ENCODE peak calls at places on chromosomes 2 and 18, in four cellular contexts. Z is fibroblast of pulmonary artery; O is CD8-positive, alpha-beta memory T cell; S is GM12878. A is an unnamed sample.

GRCh38 chr2:129296401-129297343 is 682.8 kb upstream of the RAB6C start:
- DNase-seq in Z (no peak), O (no peak), S (no peak), A (no peak)

GRCh38 chr2:222322241-222322640 is 23.4 kb upstream of the PAX3 start:
- DNase-seq in Z (no peak), O (no peak), S (no peak), A (no peak)

GRCh38 chr2:236576978-236577377 is 7.4 kb downstream of the ACKR3 start:
- DNase-seq in Z (no peak), O (no peak), S (no peak), A (no peak)

GRCh38 chr2:64943387-64944150 is 45.6 kb upstream of the SLC1A4 start:
- DNase-seq in Z (peak; percentile 36), O (no peak), S (no peak), A (peak; percentile 95)

GRCh38 chr18:65762556-65762955 is 11.7 kb downstream of the CDH7 start:
- DNase-seq in Z (no peak), O (no peak), S (no peak), A (no peak)

GRCh38 chr18:56632070-56633022 is 6.0 kb downstream of the TXNL1 start:
- DNase-seq in Z (no peak), O (no peak), S (no peak), A (no peak)

GRCh38 chr2:241961454-241961853 is 91.9 kb downstream of the RTP5 start:
- DNase-seq in Z (no peak), O (no peak), S (no peak), A (no peak)

GRCh38 chr2:10688921-10689807 is 611 bp downstream of the NOL10 start:
- DNase-seq in Z (peak; percentile 1), O (no peak), S (no peak), A (no peak)

GRCh38 chr2:26626606-26627005 is 14.6 kb downstream of the CIB4 start:
- DNase-seq in Z (no peak), O (no peak), S (no peak), A (no peak)

GRCh38 chr18:73879771-73880170 is 267.9 kb downstream of the FBXO15 start:
- DNase-seq in Z (peak; percentile 39), O (no peak), S (no peak), A (no peak)

GRCh38 chr2:69393963-69394362 is 6.9 kb upstream of the GFPT1 start:
- DNase-seq in Z (no peak), O (no peak), S (no peak), A (no peak)

GRCh38 chr18:79439201-79440023 is 43.7 kb downstream of the NFATC1 start:
- DNase-seq in Z (no peak), O (no peak), S (no peak), A (no peak)

GRCh38 chr2:112547333-112547732 is 5.1 kb downstream of the POLR1B start:
- DNase-seq in Z (peak; percentile 77), O (no peak), S (no peak), A (peak; percentile 67)

GRCh38 chr2:116223912-116224311 is 1590.6 kb upstream of the DDX18 start:
- DNase-seq in Z (no peak), O (no peak), S (no peak), A (no peak)

GRCh38 chr2:116222793-116223192 is 1591.7 kb upstream of the DDX18 start:
- DNase-seq in Z (no peak), O (no peak), S (no peak), A (no peak)

GRCh38 chr2:116224610-116225009 is 1589.9 kb upstream of the DDX18 start:
- DNase-seq in Z (no peak), O (no peak), S (no peak), A (no peak)
- H3K4me3 ChIP-seq in Z (no peak overlapping the region), O (no peak overlapping the region), S (no peak overlapping the region), A (no peak overlapping the region)

DNA sequence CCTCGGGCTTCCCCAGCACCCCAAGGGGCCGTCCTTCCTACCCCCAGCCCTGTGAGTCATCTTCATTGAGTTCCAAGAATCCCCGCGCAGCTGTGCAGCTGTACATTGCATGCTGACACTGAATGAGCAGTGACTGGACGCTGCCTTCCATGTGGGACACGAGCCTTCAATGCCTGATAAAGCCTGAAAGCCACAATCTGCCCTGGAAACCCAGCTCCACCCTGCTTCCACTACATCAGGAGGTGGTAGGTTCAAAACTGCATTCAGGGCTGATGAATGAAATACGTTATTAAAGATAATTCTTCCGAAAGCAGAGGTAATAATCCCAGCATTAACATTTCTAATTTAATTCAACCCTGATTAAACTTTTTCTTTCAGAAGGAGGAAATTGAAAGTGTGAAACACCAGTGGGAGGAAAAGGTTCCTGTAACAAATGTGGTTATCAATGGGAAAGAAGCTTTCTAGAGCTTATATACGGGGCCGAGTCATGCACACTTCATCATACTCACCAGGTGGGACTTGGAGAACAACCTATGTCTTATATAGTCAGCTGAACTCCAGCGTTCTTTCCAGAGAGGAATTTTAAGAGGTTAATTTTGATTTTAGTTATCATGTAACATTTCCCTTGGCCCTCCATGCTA is 360.1 kb downstream of the LPIN1 start:
- DNase-seq in Z (peak; percentile 98), O (no peak), S (no peak), A (peak; percentile 96)
- H3K4me3 ChIP-seq in Z (no peak overlapping the region), O (no peak overlapping the region), S (no peak overlapping the region), A (no peak overlapping the region)

DNA sequence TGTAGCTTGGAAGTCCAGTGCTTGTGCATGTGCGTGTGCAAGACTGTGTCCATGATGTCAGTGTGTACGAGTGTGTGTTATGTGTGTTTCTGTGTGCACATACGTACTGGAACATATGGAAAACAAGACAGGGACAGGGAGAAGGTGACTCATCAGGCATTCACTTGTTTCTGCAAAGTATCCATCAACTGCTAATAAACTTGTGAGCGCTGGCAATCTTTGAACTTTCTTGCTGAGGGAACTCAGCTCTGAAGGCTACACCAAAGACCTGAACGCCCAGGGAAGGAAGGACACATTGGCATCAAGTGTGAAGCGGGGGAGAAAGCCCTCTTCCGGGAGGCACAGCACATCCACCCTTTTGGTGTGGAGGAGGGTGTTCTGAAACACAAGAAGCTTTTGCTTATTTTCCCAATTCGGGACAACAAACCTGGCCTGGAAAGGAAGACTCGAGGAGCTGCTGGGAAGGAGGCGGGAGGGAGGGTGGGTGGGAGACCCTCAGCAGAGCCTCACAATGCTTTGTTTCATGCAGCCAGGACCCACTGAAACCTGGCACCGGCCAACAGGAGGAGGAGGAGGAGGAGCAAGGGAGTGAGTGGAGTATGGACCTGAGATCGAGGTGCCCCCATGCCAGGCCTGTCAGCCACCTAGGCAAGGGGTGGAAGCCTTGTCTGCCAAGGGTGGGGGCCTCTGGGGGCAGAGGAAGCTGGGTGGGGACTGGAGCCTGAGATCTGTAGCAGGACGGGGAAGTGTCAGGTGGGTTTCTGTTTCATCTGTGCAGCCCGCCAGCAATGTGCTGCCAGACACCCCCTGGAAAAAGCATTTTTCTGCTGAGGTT is 26.8 kb downstream of the SMAD7 start:
- DNase-seq in Z (peak; percentile 56), O (no peak), S (no peak), A (peak; percentile 56)
- H3K4me3 ChIP-seq in Z (no peak overlapping the region), O (no peak overlapping the region), S (peak overlapping the region; percentile 51), A (no peak overlapping the region)

DNA sequence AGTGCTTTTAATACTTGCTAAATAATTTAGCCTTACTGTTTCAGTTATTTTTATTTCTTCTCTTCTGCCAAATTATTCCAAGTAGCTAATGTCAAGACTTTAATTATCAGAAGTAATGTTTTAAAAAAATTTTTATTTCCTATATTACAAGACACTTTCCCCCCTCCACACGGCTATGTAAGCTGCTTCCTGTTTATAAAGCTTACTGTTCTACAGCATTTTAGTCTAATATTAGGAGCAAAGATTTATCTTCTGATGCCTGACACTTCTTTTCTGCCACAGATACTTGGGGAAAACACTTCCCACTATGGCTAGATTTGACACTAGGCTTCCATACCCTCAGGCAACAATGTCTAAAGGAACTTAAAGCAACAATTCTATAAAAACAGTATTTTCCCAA is 62.3 kb downstream of the ROCK1 start:
- DNase-seq in Z (peak; percentile 14), O (no peak), S (no peak), A (no peak)
- H3K4me3 ChIP-seq in Z (no peak overlapping the region), O (no peak overlapping the region), S (no peak overlapping the region), A (no peak overlapping the region)

GRCh38 chr2:88126772-88127637 is 857 bp downstream of the FABP1 start:
- DNase-seq in Z (no peak), O (no peak), S (no peak), A (no peak)

GRCh38 chr2:88127638-88127887 is 299 bp downstream of the FABP1 start:
- DNase-seq in Z (no peak), O (no peak), S (no peak), A (no peak)

GRCh38 chr2:88123975-88124917 is 3.6 kb downstream of the FABP1 start:
- DNase-seq in Z (no peak), O (no peak), S (no peak), A (no peak)

GRCh38 chr2:88125344-88125923 is 2.4 kb downstream of the FABP1 start:
- DNase-seq in Z (no peak), O (no peak), S (no peak), A (no peak)

DNA sequence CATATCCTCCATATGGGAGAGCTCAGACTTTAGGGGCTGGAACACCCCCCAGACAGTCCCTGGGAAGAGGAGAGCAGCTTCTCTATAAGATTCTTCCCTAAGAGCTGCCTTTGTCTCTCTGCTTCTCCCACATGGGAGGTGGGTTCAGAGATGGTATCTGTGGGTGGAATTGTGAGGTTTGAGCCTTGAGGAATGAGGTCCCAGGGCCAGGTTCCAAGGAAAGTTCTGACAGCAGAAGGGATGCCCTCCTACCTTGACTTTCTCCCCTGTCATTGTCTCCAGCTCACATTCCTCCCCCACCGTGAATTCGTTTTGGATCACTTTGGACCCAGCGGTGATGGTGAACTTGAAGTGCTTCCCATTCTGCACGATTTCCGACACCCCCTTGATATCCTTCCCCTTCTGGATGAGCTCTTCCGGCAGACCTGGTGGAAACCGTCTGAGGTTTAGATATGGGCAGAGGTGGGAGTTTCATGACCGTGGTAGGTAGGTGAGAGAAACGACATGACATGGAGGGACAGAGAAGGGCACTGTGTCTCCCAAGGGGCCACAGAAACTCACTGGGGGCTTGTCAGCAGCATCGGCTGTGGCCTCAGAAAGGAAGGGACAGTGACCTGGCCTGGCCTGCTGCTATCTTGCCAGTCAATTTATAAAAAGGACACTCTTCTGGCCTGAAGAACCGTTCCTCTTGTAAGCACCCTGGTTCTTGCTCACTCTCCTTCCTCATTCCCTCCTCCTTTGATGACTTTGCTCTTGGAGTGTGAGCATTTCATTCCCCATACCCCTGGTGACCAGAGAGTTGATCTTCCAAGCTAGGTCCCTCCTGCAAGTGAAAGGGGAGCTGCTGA is 1.7 kb downstream of the FABP1 start:
- DNase-seq in Z (no peak), O (no peak), S (no peak), A (no peak)
- H3K4me3 ChIP-seq in Z (no peak overlapping the region), O (no peak overlapping the region), S (no peak overlapping the region), A (no peak overlapping the region)

DNA sequence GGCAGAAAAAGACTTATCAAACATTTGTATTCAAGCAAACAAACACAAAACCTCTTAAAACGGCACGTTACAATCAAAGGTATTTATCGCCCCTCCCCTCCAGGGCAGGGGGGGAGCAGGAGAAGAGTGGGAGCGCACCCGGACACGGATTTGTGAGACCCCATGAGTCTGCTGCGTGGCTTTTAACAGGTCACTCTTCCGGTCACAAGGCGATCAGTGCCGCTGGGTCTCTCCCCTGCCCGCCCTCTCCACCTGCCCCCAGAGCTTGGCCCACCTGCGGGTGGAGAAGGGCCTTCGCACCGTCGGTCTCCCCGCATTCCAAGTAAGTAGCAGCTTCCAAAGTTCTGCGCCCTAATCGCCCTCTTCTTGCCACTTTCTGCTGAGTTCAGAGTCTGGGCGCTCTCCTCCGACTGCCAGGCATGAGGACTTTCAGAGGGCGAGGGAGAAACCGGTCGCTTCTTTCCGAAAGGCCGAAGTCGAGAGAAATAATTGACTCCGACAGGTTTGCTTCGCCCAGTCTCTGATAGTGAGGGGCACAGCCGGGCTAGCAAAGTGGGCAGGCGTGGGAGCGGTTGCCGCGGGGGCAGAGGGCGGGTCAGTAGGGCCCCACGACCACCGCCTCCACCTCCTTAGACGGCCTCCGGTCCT is 797 bp downstream of the RPRM start:
- DNase-seq in Z (peak; percentile 0), O (no peak), S (no peak), A (no peak)
- H3K4me3 ChIP-seq in Z (no peak overlapping the region), O (peak overlapping the region; percentile 44), S (no peak overlapping the region), A (peak overlapping the region; percentile 43)

A was measured in epithelial cell of esophagus.